ENCODE peak calls at places on chromosomes 12 and 14, in nine cellular contexts. S is endothelial cell; P is GM20000; C is A549; M is CD4-positive, alpha-beta T cell; Z is nephron progenitor cell; Y is heart left ventricle; O is IMR-90; H is AG04450. K is an unnamed sample.

GRCh38 chr14:69683971-69684370 is 72.6 kb downstream of the SUSD6 start:
- DNase-seq in S (no peak), P (no peak), C (no peak), M (no peak), Z (no peak), Y (no peak), O (no peak), H (no peak), K (no peak)

GRCh38 chr12:63921157-63921556 is 76.7 kb downstream of the SRGAP1 start:
- DNase-seq in S (no peak), P (no peak), C (no peak), M (no peak), Z (no peak), Y (no peak), O (no peak), H (no peak), K (no peak)

GRCh38 chr12:116484807-116485206 is 74.4 kb upstream of the MAP1LC3B2 start:
- DNase-seq in S (no peak), P (no peak), C (no peak), M (no peak), Z (no peak), Y (no peak), O (no peak), H (no peak), K (no peak)

GRCh38 chr12:110649341-110649847 is 35.5 kb downstream of the TCTN1 start:
- DNase-seq in S (no peak), P (no peak), C (no peak), M (no peak), Z (peak; percentile 50), Y (no peak), O (no peak), H (no peak), K (no peak)

GRCh38 chr14:99124482-99125104 is 147.4 kb downstream of the BCL11B start:
- DNase-seq in S (peak; percentile 9), P (no peak), C (peak; percentile 17), M (no peak), Z (no peak), Y (no peak), O (no peak), H (no peak), K (no peak)

GRCh38 chr12:67780580-67781084 is 132.1 kb downstream of the DYRK2 start:
- DNase-seq in S (no peak), P (no peak), C (no peak), M (no peak), Z (no peak), Y (no peak), O (no peak), H (no peak), K (no peak)

GRCh38 chr12:47742253-47742825 is 16.3 kb downstream of the RAPGEF3 start:
- DNase-seq in S (peak; percentile 69), P (peak; percentile 66), C (peak; percentile 67), M (peak; percentile 64), Z (peak; percentile 76), Y (no peak), O (no peak), H (no peak), K (peak; percentile 39)

GRCh38 chr14:92679246-92679645 is 69.2 kb downstream of the LGMN start:
- DNase-seq in S (no peak), P (no peak), C (no peak), M (no peak), Z (no peak), Y (no peak), O (no peak), H (no peak), K (no peak)

GRCh38 chr12:3658327-3659163 is 94.4 kb downstream of the CRACR2A start:
- DNase-seq in S (peak; percentile 62), P (peak; percentile 39), C (no peak), M (no peak), Z (peak; percentile 51), Y (peak; percentile 28), O (peak; percentile 29), H (no peak), K (peak; percentile 34)

GRCh38 chr14:36268957-36269734 is 51.3 kb downstream of the MBIP start:
- DNase-seq in S (no peak), P (no peak), C (no peak), M (no peak), Z (no peak), Y (no peak), O (no peak), H (no peak), K (no peak)

GRCh38 chr12:8709124-8709830 is 11.5 kb downstream of the RIMKLB start:
- DNase-seq in S (no peak), P (no peak), C (no peak), M (no peak), Z (no peak), Y (peak; percentile 31), O (no peak), H (no peak), K (no peak)

GRCh38 chr14:96852823-96853422 is 55.7 kb downstream of the VRK1 start:
- DNase-seq in S (peak; percentile 8), P (peak; percentile 9), C (peak; percentile 56), M (no peak), Z (peak; percentile 6), Y (no peak), O (peak; percentile 72), H (peak; percentile 34), K (no peak)

GRCh38 chr14:24368215-24368561 is 204 bp downstream of the NFATC4 start:
- DNase-seq in S (no peak), P (peak; percentile 60), C (no peak), M (no peak), Z (peak; percentile 61), Y (no peak), O (no peak), H (no peak), K (no peak)

GRCh38 chr12:119412811-119413794 is 78.6 kb downstream of the CCDC60 start:
- DNase-seq in S (peak; percentile 78), P (peak; percentile 63), C (peak; percentile 77), M (no peak), Z (peak; percentile 82), Y (peak; percentile 55), O (peak; percentile 59), H (peak; percentile 24), K (peak; percentile 63)

GRCh38 chr14:21990116-21990515 is 316.5 kb upstream of the OR4E1 start:
- DNase-seq in S (no peak), P (no peak), C (peak; percentile 27), M (no peak), Z (no peak), Y (no peak), O (no peak), H (no peak), K (no peak)
- TF ChIP-seq CTCF in S (peak; percentile 39), P (peak; percentile 1), C (peak; percentile 35), M (peak; percentile 35), Z (peak; percentile 49), Y (no peak), O (peak; percentile 28), H (peak; percentile 44), K (peak; percentile 56)

DNA sequence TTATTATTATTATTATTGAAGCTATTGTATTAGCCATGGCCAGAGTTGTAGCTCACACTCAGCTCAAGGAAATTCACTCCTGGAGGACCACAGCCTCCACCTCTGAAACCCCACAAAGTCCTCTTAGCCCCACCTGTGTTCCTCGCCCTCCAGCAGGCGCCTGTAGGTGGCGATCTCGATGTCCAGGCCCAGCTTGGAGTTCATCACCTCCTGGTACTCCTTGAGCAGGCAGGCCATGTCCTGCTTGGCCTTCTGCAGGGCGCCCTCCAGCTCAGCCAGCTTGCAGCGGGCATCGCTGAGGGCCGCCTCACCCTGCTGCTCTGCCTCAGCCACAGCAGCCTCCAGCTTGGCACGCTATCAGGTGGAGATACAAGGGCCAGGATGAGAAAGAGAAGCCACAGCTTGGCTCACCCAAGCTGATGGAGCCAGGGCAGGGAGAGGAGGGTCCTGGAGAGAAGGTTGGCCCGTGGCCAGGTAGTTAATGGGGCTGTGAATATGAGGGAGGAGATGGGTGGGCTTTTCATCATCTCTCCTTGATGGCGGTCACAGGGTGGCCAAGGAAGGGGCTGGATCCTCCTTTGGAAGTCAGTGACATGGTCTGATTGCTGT is 5.1 kb downstream of the KRT85 start:
- DNase-seq in S (peak; percentile 33), P (no peak), C (peak; percentile 40), M (no peak), Z (no peak), Y (no peak), O (no peak), H (no peak), K (no peak)
- TF ChIP-seq CTCF in S (no peak), P (no peak), C (peak; percentile 19), M (no peak), Z (peak; percentile 18), Y (no peak), O (no peak), H (peak; percentile 9), K (peak; percentile 42)

DNA sequence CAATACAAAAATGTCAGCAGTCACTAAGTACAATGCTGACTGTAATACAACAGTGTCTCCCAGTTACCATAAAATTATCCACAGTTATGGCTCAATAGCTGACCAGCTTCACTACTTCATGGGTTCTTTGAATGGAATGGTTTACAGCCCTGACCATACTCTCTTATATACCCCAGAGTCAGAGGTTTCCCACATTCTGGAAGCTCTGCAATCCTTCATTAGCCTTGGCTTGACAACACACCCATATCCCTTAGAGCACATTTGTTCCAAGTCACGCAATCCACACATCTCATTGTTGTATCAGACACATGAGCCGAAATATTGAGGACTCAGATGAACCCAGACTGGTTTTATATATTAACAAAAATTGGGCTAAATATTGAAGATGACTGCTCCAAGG is 209.5 kb upstream of the PLXNC1 start:
- DNase-seq in S (no peak), P (no peak), C (no peak), M (no peak), Z (no peak), Y (no peak), O (no peak), H (no peak), K (no peak)
- TF ChIP-seq CTCF in S (no peak), P (no peak), C (no peak), M (no peak), Z (no peak), Y (no peak), O (no peak), H (no peak), K (no peak)

DNA sequence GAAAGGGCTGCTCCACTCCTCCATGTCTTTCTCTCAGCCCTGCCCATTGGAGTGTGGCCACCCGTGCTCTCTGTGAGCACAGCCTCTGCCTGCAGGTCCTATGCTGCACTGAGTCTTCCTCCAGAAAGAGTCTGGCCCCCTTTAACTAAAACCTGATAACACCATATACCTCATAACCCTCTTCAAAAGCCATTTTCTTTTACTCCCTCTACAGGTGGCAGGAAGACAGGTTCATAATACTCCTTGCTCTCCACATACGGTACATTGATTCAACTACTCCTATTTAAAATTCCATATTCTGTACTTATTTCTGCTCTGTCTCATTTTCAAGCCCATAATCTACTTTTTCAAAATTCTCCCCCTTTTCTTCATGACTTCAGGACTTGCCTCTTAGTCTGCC is 144.0 kb downstream of the HELB start:
- DNase-seq in S (no peak), P (no peak), C (no peak), M (no peak), Z (peak; percentile 6), Y (no peak), O (no peak), H (no peak), K (no peak)
- TF ChIP-seq CTCF in S (no peak), P (no peak), C (no peak), M (no peak), Z (no peak), Y (no peak), O (no peak), H (no peak), K (no peak)

DNA sequence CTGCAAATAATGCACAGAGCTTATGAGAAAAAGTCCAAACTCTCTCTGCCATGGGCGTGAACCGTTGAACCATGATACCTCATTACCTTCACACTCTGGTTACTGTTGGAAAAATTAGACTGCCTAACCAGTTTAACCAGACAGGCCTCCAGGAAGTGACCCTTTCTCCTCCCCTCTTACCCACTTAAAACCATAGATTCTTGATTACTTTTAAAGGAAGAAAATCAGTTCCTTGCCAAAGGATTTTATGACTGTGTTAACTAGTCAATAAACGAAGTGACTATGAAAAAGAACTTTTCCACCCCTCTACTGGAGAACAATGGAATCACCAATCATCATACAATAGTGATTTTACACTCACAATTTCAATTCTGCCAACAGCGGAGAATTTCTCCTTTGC is 254.0 kb upstream of the ATP2B1 start:
- DNase-seq in S (no peak), P (no peak), C (no peak), M (no peak), Z (no peak), Y (no peak), O (no peak), H (no peak), K (no peak)
- TF ChIP-seq CTCF in S (peak; percentile 66), P (no peak), C (peak; percentile 20), M (peak; percentile 22), Z (peak; percentile 8), Y (no peak), O (no peak), H (peak; percentile 28), K (peak; percentile 30)

K was measured in progenitor cell of endocrine pancreas.